ENCODE peak calls at places on chromosomes 7 and 10, in ten cellular contexts. One of them, this sample, is unnamed.
A peak's percentile ranks its signal among the peaks of the same experiment; 100 is the strongest.

GRCh38 chr10:120599202-120599724 is 142.2 kb downstream of the PLPP4 start:
- ATAC-seq in naive thymus-derived CD4-positive, alpha-beta T cell: no peak
- ATAC-seq in lung: no peak
- ATAC-seq in A549: no peak
- ATAC-seq in upper lobe of right lung: no peak
- ATAC-seq in gastrocnemius medialis: no peak
- ATAC-seq in heart left ventricle: no peak
- ATAC-seq in IMR-90: no peak
- ATAC-seq in pancreas: no peak
- ATAC-seq in HCT116: no peak
- ATAC-seq in this sample: no peak

GRCh38 chr10:17229717-17229966 is 1.6 kb downstream of the VIM start:
- ATAC-seq in naive thymus-derived CD4-positive, alpha-beta T cell: no peak
- ATAC-seq in lung: no peak
- ATAC-seq in A549: no peak
- ATAC-seq in upper lobe of right lung: no peak
- ATAC-seq in gastrocnemius medialis: no peak
- ATAC-seq in heart left ventricle: no peak
- ATAC-seq in IMR-90: no peak
- ATAC-seq in pancreas: no peak
- ATAC-seq in HCT116: no peak
- ATAC-seq in this sample: no peak

GRCh38 chr7:101436857-101437576 is 74.3 kb downstream of the COL26A1 start:
- ATAC-seq in naive thymus-derived CD4-positive, alpha-beta T cell: no peak
- ATAC-seq in lung: no peak
- ATAC-seq in A549: peak; percentile 63
- ATAC-seq in upper lobe of right lung: peak; percentile 20
- ATAC-seq in gastrocnemius medialis: no peak
- ATAC-seq in heart left ventricle: no peak
- ATAC-seq in IMR-90: no peak
- ATAC-seq in pancreas: no peak
- ATAC-seq in HCT116: peak; percentile 90
- ATAC-seq in this sample: no peak

GRCh38 chr10:58350619-58351323 is 16.0 kb downstream of the UBE2D1 start:
- ATAC-seq in naive thymus-derived CD4-positive, alpha-beta T cell: peak; percentile 65
- ATAC-seq in lung: no peak
- ATAC-seq in A549: no peak
- ATAC-seq in upper lobe of right lung: peak; percentile 45
- ATAC-seq in gastrocnemius medialis: no peak
- ATAC-seq in heart left ventricle: no peak
- ATAC-seq in IMR-90: peak; percentile 81
- ATAC-seq in pancreas: peak; percentile 29
- ATAC-seq in HCT116: no peak
- ATAC-seq in this sample: no peak

GRCh38 chr7:45601816-45602540 is 27.8 kb downstream of the ADCY1 start:
- ATAC-seq in naive thymus-derived CD4-positive, alpha-beta T cell: no peak
- ATAC-seq in lung: no peak
- ATAC-seq in A549: no peak
- ATAC-seq in upper lobe of right lung: peak; percentile 23
- ATAC-seq in gastrocnemius medialis: no peak
- ATAC-seq in heart left ventricle: no peak
- ATAC-seq in IMR-90: no peak
- ATAC-seq in pancreas: no peak
- ATAC-seq in HCT116: no peak
- ATAC-seq in this sample: no peak

GRCh38 chr10:9175200-9175599 is 1120.7 kb downstream of the GATA3 start:
- ATAC-seq in naive thymus-derived CD4-positive, alpha-beta T cell: peak; percentile 27
- ATAC-seq in lung: no peak
- ATAC-seq in A549: no peak
- ATAC-seq in upper lobe of right lung: no peak
- ATAC-seq in gastrocnemius medialis: no peak
- ATAC-seq in heart left ventricle: no peak
- ATAC-seq in IMR-90: no peak
- ATAC-seq in pancreas: no peak
- ATAC-seq in HCT116: no peak
- ATAC-seq in this sample: no peak

GRCh38 chr10:124544711-124545110 is 83.1 kb downstream of the LHPP start:
- ATAC-seq in naive thymus-derived CD4-positive, alpha-beta T cell: peak; percentile 16
- ATAC-seq in lung: no peak
- ATAC-seq in A549: no peak
- ATAC-seq in upper lobe of right lung: peak; percentile 57
- ATAC-seq in gastrocnemius medialis: no peak
- ATAC-seq in heart left ventricle: no peak
- ATAC-seq in IMR-90: no peak
- ATAC-seq in pancreas: no peak
- ATAC-seq in HCT116: no peak
- ATAC-seq in this sample: peak; percentile 44

GRCh38 chr7:13021566-13021965 is 334.1 kb downstream of the ARL4A start:
- ATAC-seq in naive thymus-derived CD4-positive, alpha-beta T cell: no peak
- ATAC-seq in lung: no peak
- ATAC-seq in A549: no peak
- ATAC-seq in upper lobe of right lung: no peak
- ATAC-seq in gastrocnemius medialis: no peak
- ATAC-seq in heart left ventricle: no peak
- ATAC-seq in IMR-90: peak; percentile 16
- ATAC-seq in pancreas: no peak
- ATAC-seq in HCT116: no peak
- ATAC-seq in this sample: no peak

GRCh38 chr10:125057158-125058001 is 103.0 kb downstream of the CTBP2 start:
- ATAC-seq in naive thymus-derived CD4-positive, alpha-beta T cell: peak; percentile 63
- ATAC-seq in lung: peak; percentile 55
- ATAC-seq in A549: no peak
- ATAC-seq in upper lobe of right lung: peak; percentile 66
- ATAC-seq in gastrocnemius medialis: peak; percentile 44
- ATAC-seq in heart left ventricle: peak; percentile 74
- ATAC-seq in IMR-90: peak; percentile 78
- ATAC-seq in pancreas: peak; percentile 53
- ATAC-seq in HCT116: no peak
- ATAC-seq in this sample: peak; percentile 75

GRCh38 chr7:126589068-126589684 is 663.6 kb downstream of the GRM8 start:
- ATAC-seq in naive thymus-derived CD4-positive, alpha-beta T cell: no peak
- ATAC-seq in lung: no peak
- ATAC-seq in A549: no peak
- ATAC-seq in upper lobe of right lung: no peak
- ATAC-seq in gastrocnemius medialis: no peak
- ATAC-seq in heart left ventricle: no peak
- ATAC-seq in IMR-90: no peak
- ATAC-seq in pancreas: no peak
- ATAC-seq in HCT116: no peak
- ATAC-seq in this sample: no peak

GRCh38 chr7:24403557-24403956 is 119.6 kb downstream of the NPY start:
- ATAC-seq in naive thymus-derived CD4-positive, alpha-beta T cell: no peak
- ATAC-seq in lung: no peak
- ATAC-seq in A549: no peak
- ATAC-seq in upper lobe of right lung: no peak
- ATAC-seq in gastrocnemius medialis: no peak
- ATAC-seq in heart left ventricle: no peak
- ATAC-seq in IMR-90: no peak
- ATAC-seq in pancreas: peak; percentile 54
- ATAC-seq in HCT116: no peak
- ATAC-seq in this sample: no peak

GRCh38 chr7:99115379-99115778 is 28.5 kb downstream of the SMURF1 start:
- ATAC-seq in naive thymus-derived CD4-positive, alpha-beta T cell: no peak
- ATAC-seq in lung: no peak
- ATAC-seq in A549: no peak
- ATAC-seq in upper lobe of right lung: no peak
- ATAC-seq in gastrocnemius medialis: no peak
- ATAC-seq in heart left ventricle: no peak
- ATAC-seq in IMR-90: no peak
- ATAC-seq in pancreas: no peak
- ATAC-seq in HCT116: no peak
- ATAC-seq in this sample: no peak

GRCh38 chr7:99111591-99111990 is 32.3 kb downstream of the SMURF1 start:
- ATAC-seq in naive thymus-derived CD4-positive, alpha-beta T cell: no peak
- ATAC-seq in lung: no peak
- ATAC-seq in A549: peak; percentile 8
- ATAC-seq in upper lobe of right lung: peak; percentile 63
- ATAC-seq in gastrocnemius medialis: no peak
- ATAC-seq in heart left ventricle: no peak
- ATAC-seq in IMR-90: no peak
- ATAC-seq in pancreas: no peak
- ATAC-seq in HCT116: peak; percentile 41
- ATAC-seq in this sample: no peak

GRCh38 chr7:99112979-99113378 is 30.9 kb downstream of the SMURF1 start:
- ATAC-seq in naive thymus-derived CD4-positive, alpha-beta T cell: no peak
- ATAC-seq in lung: no peak
- ATAC-seq in A549: no peak
- ATAC-seq in upper lobe of right lung: no peak
- ATAC-seq in gastrocnemius medialis: no peak
- ATAC-seq in heart left ventricle: no peak
- ATAC-seq in IMR-90: no peak
- ATAC-seq in pancreas: no peak
- ATAC-seq in HCT116: no peak
- ATAC-seq in this sample: no peak

GRCh38 chr7:99109108-99110051 is 34.5 kb downstream of the SMURF1 start:
- ATAC-seq in naive thymus-derived CD4-positive, alpha-beta T cell: peak; percentile 70
- ATAC-seq in lung: no peak
- ATAC-seq in A549: peak; percentile 67
- ATAC-seq in upper lobe of right lung: peak; percentile 34
- ATAC-seq in gastrocnemius medialis: no peak
- ATAC-seq in heart left ventricle: peak; percentile 74
- ATAC-seq in IMR-90: peak; percentile 60
- ATAC-seq in pancreas: no peak
- ATAC-seq in HCT116: no peak
- ATAC-seq in this sample: no peak

GRCh38 chr7:99112097-99112496 is 31.8 kb downstream of the SMURF1 start:
- ATAC-seq in naive thymus-derived CD4-positive, alpha-beta T cell: peak; percentile 52
- ATAC-seq in lung: no peak
- ATAC-seq in A549: peak; percentile 61
- ATAC-seq in upper lobe of right lung: peak; percentile 71
- ATAC-seq in gastrocnemius medialis: no peak
- ATAC-seq in heart left ventricle: no peak
- ATAC-seq in IMR-90: no peak
- ATAC-seq in pancreas: peak; percentile 41
- ATAC-seq in HCT116: peak; percentile 47
- ATAC-seq in this sample: no peak
- H3K27ac ChIP-seq in naive thymus-derived CD4-positive, alpha-beta T cell: peak overlapping the region; percentile 47
- H3K27ac ChIP-seq in lung: no peak overlapping the region
- H3K27ac ChIP-seq in A549: peak overlapping the region; percentile 47
- H3K27ac ChIP-seq in upper lobe of right lung: no peak overlapping the region
- H3K27ac ChIP-seq in gastrocnemius medialis: no peak overlapping the region
- H3K27ac ChIP-seq in heart left ventricle: no peak overlapping the region
- H3K27ac ChIP-seq in IMR-90: no peak overlapping the region
- H3K27ac ChIP-seq in pancreas: no peak overlapping the region
- H3K27ac ChIP-seq in HCT116: no peak overlapping the region
- H3K27ac ChIP-seq in this sample: no peak overlapping the region

DNA sequence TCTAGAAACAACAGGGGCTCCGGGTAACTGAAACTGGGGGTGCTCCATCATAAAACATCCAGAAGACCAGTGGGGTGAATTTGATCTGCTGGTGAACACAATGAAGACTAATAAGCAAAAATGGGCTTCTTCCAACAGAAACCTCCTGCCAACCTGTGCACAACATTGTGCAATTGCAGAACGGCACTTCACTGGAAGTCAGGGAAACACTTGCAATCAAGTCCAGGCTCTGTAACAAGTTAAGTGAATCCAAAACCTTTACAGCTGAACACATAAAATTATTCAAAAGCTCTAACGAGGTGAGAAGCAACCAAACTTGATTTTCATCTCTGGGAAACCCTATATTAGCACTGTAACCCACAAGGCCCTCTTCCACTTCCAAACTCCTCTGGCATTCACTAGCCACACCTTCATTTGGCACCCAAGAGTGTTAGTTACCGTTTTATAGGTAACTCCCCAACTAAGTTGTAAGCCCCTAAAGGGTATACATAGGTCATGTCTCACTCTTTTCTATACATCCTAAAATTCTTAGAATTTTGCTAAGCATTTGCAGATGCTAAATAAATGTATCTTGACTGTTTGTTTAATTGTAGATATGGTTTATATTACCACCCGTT is 22.0 kb downstream of the IMMP2L start:
- ATAC-seq in naive thymus-derived CD4-positive, alpha-beta T cell: no peak
- ATAC-seq in lung: no peak
- ATAC-seq in A549: no peak
- ATAC-seq in upper lobe of right lung: peak; percentile 77
- ATAC-seq in gastrocnemius medialis: no peak
- ATAC-seq in heart left ventricle: no peak
- ATAC-seq in IMR-90: no peak
- ATAC-seq in pancreas: peak; percentile 74
- ATAC-seq in HCT116: no peak
- ATAC-seq in this sample: no peak
- H3K27ac ChIP-seq in naive thymus-derived CD4-positive, alpha-beta T cell: no peak overlapping the region
- H3K27ac ChIP-seq in lung: no peak overlapping the region
- H3K27ac ChIP-seq in A549: no peak overlapping the region
- H3K27ac ChIP-seq in upper lobe of right lung: no peak overlapping the region
- H3K27ac ChIP-seq in gastrocnemius medialis: no peak overlapping the region
- H3K27ac ChIP-seq in heart left ventricle: no peak overlapping the region
- H3K27ac ChIP-seq in IMR-90: no peak overlapping the region
- H3K27ac ChIP-seq in pancreas: no peak overlapping the region
- H3K27ac ChIP-seq in HCT116: no peak overlapping the region
- H3K27ac ChIP-seq in this sample: no peak overlapping the region

DNA sequence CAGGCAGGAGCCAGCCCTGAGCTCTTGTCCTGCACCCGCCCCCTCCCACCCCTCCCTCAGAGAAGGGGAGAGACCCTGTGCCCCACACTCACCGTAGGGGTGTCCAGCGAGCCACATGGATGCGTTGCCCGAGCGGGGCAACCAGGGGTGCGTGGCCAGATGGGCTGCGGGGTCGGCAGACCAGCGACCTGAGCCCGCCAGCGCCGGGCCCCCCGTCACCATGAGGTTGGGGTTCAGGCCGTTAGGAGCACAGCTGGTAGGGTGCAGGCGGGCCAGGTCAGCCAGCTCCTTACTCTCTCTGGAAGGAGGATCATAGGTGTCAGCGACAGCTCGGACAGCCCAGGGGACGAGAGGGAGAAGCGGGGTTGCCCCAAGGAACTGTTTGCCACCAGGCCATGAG is 46.4 kb downstream of the TNRC18 start:
- ATAC-seq in naive thymus-derived CD4-positive, alpha-beta T cell: no peak
- ATAC-seq in lung: no peak
- ATAC-seq in A549: no peak
- ATAC-seq in upper lobe of right lung: no peak
- ATAC-seq in gastrocnemius medialis: no peak
- ATAC-seq in heart left ventricle: no peak
- ATAC-seq in IMR-90: no peak
- ATAC-seq in pancreas: no peak
- ATAC-seq in HCT116: no peak
- ATAC-seq in this sample: no peak
- H3K27ac ChIP-seq in naive thymus-derived CD4-positive, alpha-beta T cell: no peak overlapping the region
- H3K27ac ChIP-seq in lung: no peak overlapping the region
- H3K27ac ChIP-seq in A549: no peak overlapping the region
- H3K27ac ChIP-seq in upper lobe of right lung: no peak overlapping the region
- H3K27ac ChIP-seq in gastrocnemius medialis: no peak overlapping the region
- H3K27ac ChIP-seq in heart left ventricle: peak overlapping the region; percentile 31
- H3K27ac ChIP-seq in IMR-90: no peak overlapping the region
- H3K27ac ChIP-seq in pancreas: no peak overlapping the region
- H3K27ac ChIP-seq in HCT116: no peak overlapping the region
- H3K27ac ChIP-seq in this sample: peak overlapping the region; percentile 62

GRCh38 chr10:112094984-112095383 is 88.6 kb downstream of the GPAM start:
- ATAC-seq in naive thymus-derived CD4-positive, alpha-beta T cell: no peak
- ATAC-seq in lung: no peak
- ATAC-seq in A549: no peak
- ATAC-seq in upper lobe of right lung: no peak
- ATAC-seq in gastrocnemius medialis: no peak
- ATAC-seq in heart left ventricle: no peak
- ATAC-seq in IMR-90: no peak
- ATAC-seq in pancreas: no peak
- ATAC-seq in HCT116: no peak
- ATAC-seq in this sample: no peak

GRCh38 chr10:112087953-112088352 is 95.6 kb downstream of the GPAM start:
- ATAC-seq in naive thymus-derived CD4-positive, alpha-beta T cell: no peak
- ATAC-seq in lung: no peak
- ATAC-seq in A549: no peak
- ATAC-seq in upper lobe of right lung: no peak
- ATAC-seq in gastrocnemius medialis: no peak
- ATAC-seq in heart left ventricle: no peak
- ATAC-seq in IMR-90: no peak
- ATAC-seq in pancreas: no peak
- ATAC-seq in HCT116: no peak
- ATAC-seq in this sample: no peak

GRCh38 chr10:112092529-112092928 is 91.0 kb downstream of the GPAM start:
- ATAC-seq in naive thymus-derived CD4-positive, alpha-beta T cell: no peak
- ATAC-seq in lung: no peak
- ATAC-seq in A549: no peak
- ATAC-seq in upper lobe of right lung: no peak
- ATAC-seq in gastrocnemius medialis: no peak
- ATAC-seq in heart left ventricle: no peak
- ATAC-seq in IMR-90: no peak
- ATAC-seq in pancreas: no peak
- ATAC-seq in HCT116: no peak
- ATAC-seq in this sample: no peak
- H3K27ac ChIP-seq in naive thymus-derived CD4-positive, alpha-beta T cell: no peak overlapping the region
- H3K27ac ChIP-seq in lung: no peak overlapping the region
- H3K27ac ChIP-seq in A549: no peak overlapping the region
- H3K27ac ChIP-seq in upper lobe of right lung: no peak overlapping the region
- H3K27ac ChIP-seq in gastrocnemius medialis: no peak overlapping the region
- H3K27ac ChIP-seq in heart left ventricle: no peak overlapping the region
- H3K27ac ChIP-seq in IMR-90: no peak overlapping the region
- H3K27ac ChIP-seq in pancreas: no peak overlapping the region
- H3K27ac ChIP-seq in HCT116: no peak overlapping the region
- H3K27ac ChIP-seq in this sample: no peak overlapping the region

This sample was measured in gastroesophageal sphincter.